ENCODE peak calls at places on chromosomes 2 and 18, in six cellular contexts. S is BJ; X is Right ventricle myocardium inferior; C is HL-60; T is Peyer's patch; P is stimulated activated CD4-positive, alpha-beta T cell treated with anti-CD3 and anti-CD28 coated beads, Interleukin-1b, Interleukin-23, amount 100 ng/mL, for 4 hours. K is an unnamed sample.
A peak's percentile ranks its signal among the peaks of the same experiment; 100 is the strongest.

GRCh38 chr2:107027205-107027604 is 141.2 kb upstream of the ST6GAL2 start:
- DNase-seq in S (no peak), C (no peak), P (no peak), T (no peak), X (no peak), K (no peak)

GRCh38 chr2:75493230-75493629 is 67.5 kb downstream of the EVA1A start:
- DNase-seq in P (no peak), T (no peak), X (no peak), S (no peak), C (no peak), K (no peak)

GRCh38 chr2:242038166-242038927 is 168.8 kb downstream of the RTP5 start:
- DNase-seq in S (no peak), X (no peak), C (no peak), T (peak; percentile 23), P (no peak), K (no peak)

GRCh38 chr18:4096501-4096900 is 358.6 kb downstream of the DLGAP1 start:
- DNase-seq in S (no peak), T (no peak), C (no peak), P (no peak), X (no peak), K (no peak)

GRCh38 chr2:209389124-209389523 is 34.7 kb upstream of the MAP2 start:
- DNase-seq in X (no peak), S (no peak), C (no peak), P (no peak), T (no peak), K (no peak)

GRCh38 chr2:172540421-172540820 is 15.5 kb upstream of the PDK1 start:
- DNase-seq in S (no peak), T (no peak), C (no peak), X (no peak), P (no peak), K (no peak)

GRCh38 chr2:180046776-180047175 is 39.7 kb upstream of the CWC22 start:
- DNase-seq in S (no peak), C (no peak), X (no peak), P (no peak), T (no peak), K (no peak)

GRCh38 chr2:69926849-69927515 is 12.1 kb downstream of the MXD1 start:
- DNase-seq in C (peak; percentile 85), X (no peak), T (no peak), P (no peak), S (no peak), K (no peak)

GRCh38 chr18:41820784-41821183 is 134.2 kb upstream of the PIK3C3 start:
- DNase-seq in P (no peak), X (no peak), S (no peak), C (no peak), T (no peak), K (no peak)

GRCh38 chr2:128469203-128469602 is 150.5 kb upstream of the HS6ST1 start:
- DNase-seq in C (peak; percentile 49), T (no peak), P (no peak), S (no peak), X (no peak), K (no peak)

GRCh38 chr2:100968146-100969145 is 33.6 kb upstream of the RPL31 start:
- DNase-seq in T (no peak), P (no peak), C (no peak), S (no peak), X (peak; percentile 39), K (no peak)

GRCh38 chr2:85089464-85090072 is 43.6 kb upstream of the TCF7L1 start:
- DNase-seq in X (no peak), T (no peak), S (no peak), C (no peak), P (no peak), K (no peak)

GRCh38 chr2:88556026-88556425 is 71.2 kb downstream of the EIF2AK3 start:
- DNase-seq in P (no peak), T (no peak), X (no peak), S (no peak), C (no peak), K (no peak)

GRCh38 chr18:68177807-68178702 is 536.9 kb downstream of the TMX3 start:
- DNase-seq in C (no peak), X (no peak), T (no peak), S (peak; percentile 98), P (no peak), K (peak; percentile 98)

GRCh38 chr2:30336978-30337841 is 105.9 kb downstream of the LBH start:
- DNase-seq in S (no peak), T (peak; percentile 81), C (peak; percentile 20), X (no peak), P (peak; percentile 28), K (no peak)

GRCh38 chr2:195451160-195451559 is 205.9 kb upstream of the SLC39A10 start:
- DNase-seq in X (no peak), P (no peak), C (no peak), S (no peak), T (no peak), K (no peak)

GRCh38 chr2:239735131-239735828 is 289.9 kb downstream of the NDUFA10 start:
- DNase-seq in C (no peak), P (no peak), X (peak; percentile 28), S (no peak), T (no peak), K (no peak)

GRCh38 chr2:236991874-236992273 is 93.8 kb upstream of the COPS8 start:
- DNase-seq in P (no peak), C (no peak), X (no peak), S (no peak), T (no peak), K (no peak)

GRCh38 chr18:58013241-58014211 is 30.5 kb upstream of the NEDD4L start:
- DNase-seq in X (no peak), S (no peak), T (no peak), C (no peak), P (no peak), K (no peak)

GRCh38 chr2:195316485-195316884 is 340.5 kb upstream of the SLC39A10 start:
- DNase-seq in C (no peak), X (no peak), S (no peak), P (no peak), T (no peak), K (no peak)

GRCh38 chr2:172098650-172099471 is 3.8 kb downstream of the DLX2 start:
- DNase-seq in S (no peak), T (no peak), P (no peak), X (no peak), C (no peak), K (no peak)

GRCh38 chr18:49747876-49748275 is 65.5 kb downstream of the ACAA2 start:
- DNase-seq in S (peak; percentile 17), P (no peak), X (no peak), T (no peak), C (no peak), K (no peak)

GRCh38 chr2:163716101-163716500 is 19.7 kb downstream of the FIGN start:
- DNase-seq in S (no peak), X (no peak), P (no peak), C (no peak), T (no peak), K (no peak)

GRCh38 chr2:112144966-112145365 is 6.8 kb downstream of the FBLN7 start:
- DNase-seq in S (no peak), C (no peak), T (no peak), P (no peak), X (no peak), K (no peak)

GRCh38 chr2:187994464-187995331 is 297.0 kb upstream of the GULP1 start:
- DNase-seq in S (no peak), T (no peak), P (no peak), C (peak; percentile 3), X (peak; percentile 52), K (no peak)

GRCh38 chr2:237927135-237927534 is 39.7 kb upstream of the UBE2F start:
- DNase-seq in P (no peak), C (no peak), S (no peak), X (no peak), T (no peak), K (no peak)

GRCh38 chr2:173358617-173359016 is 3.9 kb downstream of the CDCA7 start:
- DNase-seq in T (no peak), X (no peak), S (no peak), C (no peak), P (no peak), K (no peak)

GRCh38 chr2:36389081-36389480 is 33.5 kb downstream of the CRIM1 start:
- DNase-seq in X (no peak), S (no peak), C (no peak), T (no peak), P (no peak), K (no peak)

GRCh38 chr2:69095246-69095645 is 82.3 kb downstream of the ANTXR1 start:
- DNase-seq in S (no peak), T (no peak), P (no peak), C (no peak), X (no peak), K (peak; percentile 65)

GRCh38 chr18:57768557-57769326 is 34.4 kb downstream of the ATP8B1 start:
- DNase-seq in X (no peak), S (no peak), P (no peak), C (no peak), T (no peak), K (no peak)

GRCh38 chr2:85257359-85258193 is 70.2 kb downstream of the TGOLN2 start:
- DNase-seq in P (no peak), S (no peak), C (no peak), X (no peak), T (no peak), K (no peak)

GRCh38 chr2:208186921-208187320 is 2.9 kb downstream of the C2orf80 start:
- DNase-seq in P (no peak), S (no peak), T (no peak), X (no peak), C (no peak), K (no peak)

GRCh38 chr2:2846379-2847130 is 515.5 kb upstream of the MYT1L start:
- DNase-seq in X (no peak), S (no peak), C (no peak), P (no peak), T (no peak), K (no peak)

GRCh38 chr18:57806201-57806890 is 3.2 kb upstream of the ATP8B1 start:
- DNase-seq in S (no peak), P (no peak), C (no peak), X (no peak), T (peak; percentile 21), K (no peak)

GRCh38 chr2:201049455-201049854 is 22.0 kb downstream of the HYCC2 start:
- DNase-seq in P (no peak), C (no peak), S (no peak), T (no peak), X (no peak), K (no peak)